ENCODE peak calls at places on chromosome 16, in eight cellular contexts. One of them, this sample, is unnamed.

GRCh38 chr16:4679156-4679853 is 14.1 kb upstream of the NUDT16L1 start:
- DNase-seq in A549: no peak
- DNase-seq in thoracic aorta: no peak
- DNase-seq in neural progenitor cell: no peak
- DNase-seq in fibroblast of lung: no peak
- DNase-seq in H9: no peak
- DNase-seq in mesendoderm: no peak
- DNase-seq in heart left ventricle: no peak
- DNase-seq in this sample: peak; percentile 91

GRCh38 chr16:72840591-72841381 is 207.1 kb downstream of the ZFHX3 start:
- DNase-seq in A549: no peak
- DNase-seq in thoracic aorta: no peak
- DNase-seq in neural progenitor cell: no peak
- DNase-seq in fibroblast of lung: peak; percentile 64
- DNase-seq in H9: no peak
- DNase-seq in mesendoderm: no peak
- DNase-seq in heart left ventricle: no peak
- DNase-seq in this sample: no peak

GRCh38 chr16:69508033-69508432 is 57.7 kb upstream of the NFAT5 start:
- DNase-seq in A549: no peak
- DNase-seq in thoracic aorta: no peak
- DNase-seq in neural progenitor cell: no peak
- DNase-seq in fibroblast of lung: no peak
- DNase-seq in H9: no peak
- DNase-seq in mesendoderm: no peak
- DNase-seq in heart left ventricle: no peak
- DNase-seq in this sample: no peak

GRCh38 chr16:73743665-73744496 is 552.7 kb upstream of the PSMD7 start:
- DNase-seq in A549: peak; percentile 4
- DNase-seq in thoracic aorta: no peak
- DNase-seq in neural progenitor cell: peak; percentile 54
- DNase-seq in fibroblast of lung: peak; percentile 8
- DNase-seq in H9: peak; percentile 35
- DNase-seq in mesendoderm: peak; percentile 37
- DNase-seq in heart left ventricle: no peak
- DNase-seq in this sample: no peak

GRCh38 chr16:54873081-54873480 is 57.6 kb upstream of the IRX5 start:
- DNase-seq in A549: no peak
- DNase-seq in thoracic aorta: no peak
- DNase-seq in neural progenitor cell: no peak
- DNase-seq in fibroblast of lung: no peak
- DNase-seq in H9: no peak
- DNase-seq in mesendoderm: peak; percentile 11
- DNase-seq in heart left ventricle: no peak
- DNase-seq in this sample: no peak

GRCh38 chr16:23026777-23027362 is 122.4 kb downstream of the USP31 start:
- DNase-seq in A549: peak; percentile 23
- DNase-seq in thoracic aorta: no peak
- DNase-seq in neural progenitor cell: peak; percentile 82
- DNase-seq in fibroblast of lung: no peak
- DNase-seq in H9: peak; percentile 54
- DNase-seq in mesendoderm: peak; percentile 70
- DNase-seq in heart left ventricle: no peak
- DNase-seq in this sample: no peak

GRCh38 chr16:26985100-26986065 is 81.3 kb upstream of the C16orf82 start:
- DNase-seq in A549: no peak
- DNase-seq in thoracic aorta: no peak
- DNase-seq in neural progenitor cell: no peak
- DNase-seq in fibroblast of lung: no peak
- DNase-seq in H9: peak; percentile 47
- DNase-seq in mesendoderm: peak; percentile 15
- DNase-seq in heart left ventricle: no peak
- DNase-seq in this sample: no peak

GRCh38 chr16:17227278-17227677 is 243.5 kb downstream of the XYLT1 start:
- DNase-seq in A549: no peak
- DNase-seq in thoracic aorta: no peak
- DNase-seq in neural progenitor cell: no peak
- DNase-seq in fibroblast of lung: no peak
- DNase-seq in H9: peak; percentile 66
- DNase-seq in mesendoderm: peak; percentile 78
- DNase-seq in heart left ventricle: no peak
- DNase-seq in this sample: no peak

GRCh38 chr16:25045696-25046381 is 30.7 kb upstream of the ARHGAP17 start:
- DNase-seq in A549: peak; percentile 35
- DNase-seq in thoracic aorta: no peak
- DNase-seq in neural progenitor cell: no peak
- DNase-seq in fibroblast of lung: peak; percentile 94
- DNase-seq in H9: no peak
- DNase-seq in mesendoderm: no peak
- DNase-seq in heart left ventricle: no peak
- DNase-seq in this sample: no peak

GRCh38 chr16:69217433-69217832 is 30.5 kb downstream of the SNTB2 start:
- DNase-seq in A549: peak; percentile 42
- DNase-seq in thoracic aorta: no peak
- DNase-seq in neural progenitor cell: no peak
- DNase-seq in fibroblast of lung: peak; percentile 80
- DNase-seq in H9: no peak
- DNase-seq in mesendoderm: no peak
- DNase-seq in heart left ventricle: no peak
- DNase-seq in this sample: no peak

GRCh38 chr16:567362-568256 is 804 bp downstream of the NHLRC4 start:
- DNase-seq in A549: no peak
- DNase-seq in thoracic aorta: no peak
- DNase-seq in neural progenitor cell: no peak
- DNase-seq in fibroblast of lung: no peak
- DNase-seq in H9: no peak
- DNase-seq in mesendoderm: no peak
- DNase-seq in heart left ventricle: no peak
- DNase-seq in this sample: no peak

GRCh38 chr16:75593308-75593707 is 27.1 kb downstream of the GABARAPL2 start:
- DNase-seq in A549: no peak
- DNase-seq in thoracic aorta: no peak
- DNase-seq in neural progenitor cell: no peak
- DNase-seq in fibroblast of lung: no peak
- DNase-seq in H9: no peak
- DNase-seq in mesendoderm: no peak
- DNase-seq in heart left ventricle: no peak
- DNase-seq in this sample: no peak

GRCh38 chr16:51243836-51244483 is 92.9 kb upstream of the SALL1 start:
- DNase-seq in A549: peak; percentile 11
- DNase-seq in thoracic aorta: no peak
- DNase-seq in neural progenitor cell: no peak
- DNase-seq in fibroblast of lung: no peak
- DNase-seq in H9: no peak
- DNase-seq in mesendoderm: peak; percentile 32
- DNase-seq in heart left ventricle: no peak
- DNase-seq in this sample: peak; percentile 56

GRCh38 chr16:58021661-58022551 is 3.6 kb upstream of the MMP15 start:
- DNase-seq in A549: no peak
- DNase-seq in thoracic aorta: no peak
- DNase-seq in neural progenitor cell: no peak
- DNase-seq in fibroblast of lung: peak; percentile 47
- DNase-seq in H9: no peak
- DNase-seq in mesendoderm: peak; percentile 29
- DNase-seq in heart left ventricle: no peak
- DNase-seq in this sample: no peak

GRCh38 chr16:85067024-85067423 is 39.4 kb downstream of the KIAA0513 start:
- DNase-seq in A549: no peak
- DNase-seq in thoracic aorta: no peak
- DNase-seq in neural progenitor cell: no peak
- DNase-seq in fibroblast of lung: no peak
- DNase-seq in H9: no peak
- DNase-seq in mesendoderm: no peak
- DNase-seq in heart left ventricle: no peak
- DNase-seq in this sample: no peak

GRCh38 chr16:14308357-14308723 is 237.2 kb downstream of the MRTFB start:
- DNase-seq in A549: no peak
- DNase-seq in thoracic aorta: no peak
- DNase-seq in neural progenitor cell: no peak
- DNase-seq in fibroblast of lung: no peak
- DNase-seq in H9: no peak
- DNase-seq in mesendoderm: no peak
- DNase-seq in heart left ventricle: no peak
- DNase-seq in this sample: no peak
- H3K4me1 ChIP-seq in A549: peaks cover 75% of the 10 kb centered on the region
- H3K4me1 ChIP-seq in thoracic aorta: peaks cover 16% of the 10 kb centered on the region
- H3K4me1 ChIP-seq in neural progenitor cell: peaks cover 48% of the 10 kb centered on the region
- H3K4me1 ChIP-seq in fibroblast of lung: peaks cover 26% of the 10 kb centered on the region
- H3K4me1 ChIP-seq in H9: peaks cover 4% of the 10 kb centered on the region
- H3K4me1 ChIP-seq in mesendoderm: peaks cover 13% of the 10 kb centered on the region
- H3K4me1 ChIP-seq in heart left ventricle: peaks cover 69% of the 10 kb centered on the region
- H3K4me1 ChIP-seq in this sample: no peaks in the 10 kb centered on the region

DNA sequence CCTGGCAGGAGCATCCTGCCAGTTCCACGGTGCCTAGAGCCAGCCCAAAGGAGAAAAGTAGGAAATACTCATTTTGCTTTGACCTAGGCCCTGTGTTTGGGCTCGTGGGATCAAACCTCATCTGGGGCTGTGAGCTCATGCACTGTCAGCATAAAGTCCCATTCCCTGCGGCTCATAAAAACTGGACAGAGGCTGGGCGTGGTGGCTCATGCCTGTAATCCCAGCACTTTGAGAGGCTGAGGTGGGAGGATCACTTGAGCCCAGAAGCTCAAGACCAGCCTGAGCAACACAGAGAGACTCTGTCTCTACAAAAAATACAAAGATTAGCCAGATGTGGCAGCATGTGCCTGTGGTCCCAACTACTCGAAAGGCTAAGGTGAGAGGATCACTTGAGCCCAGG is 17.9 kb downstream of the ATP6V0D1 start:
- DNase-seq in A549: no peak
- DNase-seq in thoracic aorta: no peak
- DNase-seq in neural progenitor cell: no peak
- DNase-seq in fibroblast of lung: no peak
- DNase-seq in H9: no peak
- DNase-seq in mesendoderm: no peak
- DNase-seq in heart left ventricle: no peak
- DNase-seq in this sample: no peak
- H3K4me1 ChIP-seq in A549: peaks cover 17% of the 10 kb centered on the region
- H3K4me1 ChIP-seq in thoracic aorta: peaks cover 21% of the 10 kb centered on the region
- H3K4me1 ChIP-seq in neural progenitor cell: no peaks in the 10 kb centered on the region
- H3K4me1 ChIP-seq in fibroblast of lung: peaks cover 18% of the 10 kb centered on the region
- H3K4me1 ChIP-seq in H9: no peaks in the 10 kb centered on the region
- H3K4me1 ChIP-seq in mesendoderm: peaks cover 1% of the 10 kb centered on the region
- H3K4me1 ChIP-seq in heart left ventricle: peaks cover 83% of the 10 kb centered on the region
- H3K4me1 ChIP-seq in this sample: peaks cover 25% of the 10 kb centered on the region

DNA sequence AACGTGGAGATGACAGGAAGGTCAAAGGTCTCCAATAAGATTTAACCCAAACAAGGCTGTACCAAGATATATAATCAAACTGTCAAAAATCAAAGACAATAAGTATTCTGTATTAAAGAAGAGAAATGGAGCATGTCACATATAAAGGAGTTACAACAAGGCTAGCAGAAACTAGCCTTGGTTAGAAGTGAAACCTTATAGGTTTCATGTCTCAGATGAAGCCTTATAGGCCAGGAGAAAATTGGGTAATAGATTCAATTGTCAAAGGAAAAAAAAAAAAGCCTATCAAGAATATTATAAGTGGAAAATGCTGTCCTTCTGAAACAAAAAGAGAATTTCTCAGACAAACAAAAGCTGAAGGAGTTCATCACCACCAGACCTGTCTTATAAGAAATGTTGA is 419.4 kb downstream of the CDH11 start:
- DNase-seq in A549: no peak
- DNase-seq in thoracic aorta: no peak
- DNase-seq in neural progenitor cell: no peak
- DNase-seq in fibroblast of lung: no peak
- DNase-seq in H9: no peak
- DNase-seq in mesendoderm: no peak
- DNase-seq in heart left ventricle: no peak
- DNase-seq in this sample: no peak
- H3K4me1 ChIP-seq in A549: no peaks in the 10 kb centered on the region
- H3K4me1 ChIP-seq in thoracic aorta: no peaks in the 10 kb centered on the region
- H3K4me1 ChIP-seq in neural progenitor cell: no peaks in the 10 kb centered on the region
- H3K4me1 ChIP-seq in fibroblast of lung: no peaks in the 10 kb centered on the region
- H3K4me1 ChIP-seq in H9: no peaks in the 10 kb centered on the region
- H3K4me1 ChIP-seq in mesendoderm: no peaks in the 10 kb centered on the region
- H3K4me1 ChIP-seq in heart left ventricle: no peaks in the 10 kb centered on the region
- H3K4me1 ChIP-seq in this sample: no peaks in the 10 kb centered on the region

DNA sequence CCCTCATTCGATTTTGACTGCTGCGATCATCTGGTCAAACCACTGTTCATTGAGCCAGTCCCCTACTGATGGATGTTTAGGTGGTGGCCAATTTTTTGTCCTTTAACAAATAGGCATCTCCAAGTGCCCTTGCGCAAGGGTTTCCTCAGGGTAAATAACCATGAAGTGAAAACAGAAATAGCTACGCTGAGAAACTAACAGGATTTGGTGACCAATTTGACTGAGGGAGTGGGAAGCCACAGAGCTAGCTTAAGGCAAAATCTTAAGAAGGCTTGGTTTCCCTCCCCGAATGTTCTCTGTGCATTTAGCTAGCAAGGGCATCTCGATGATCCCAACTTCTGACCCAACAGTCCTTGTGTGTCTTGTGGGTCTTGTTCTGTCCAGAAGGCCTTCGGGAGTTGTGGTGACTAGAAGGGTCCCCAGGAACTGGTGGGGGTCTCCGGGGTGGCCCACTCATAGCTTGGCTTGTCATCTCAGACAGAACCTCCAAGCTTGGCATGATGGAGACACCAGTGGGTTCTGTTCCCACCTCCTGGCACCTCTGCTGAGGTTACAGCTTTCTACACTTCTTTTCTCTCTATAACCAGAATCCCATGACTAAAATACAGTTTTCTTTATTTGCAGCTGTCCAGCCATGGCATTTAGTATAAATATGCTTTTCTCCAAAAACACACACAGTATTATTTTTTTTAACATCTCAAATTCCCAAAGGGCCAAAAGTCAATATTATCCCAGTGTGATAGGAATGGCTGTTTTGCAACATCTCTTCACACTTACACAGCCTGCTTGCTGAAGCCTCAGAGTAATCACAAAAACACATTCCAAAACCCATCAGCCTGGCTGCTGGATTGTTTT is 117.0 kb downstream of the SOCS1 start:
- DNase-seq in A549: no peak
- DNase-seq in thoracic aorta: no peak
- DNase-seq in neural progenitor cell: no peak
- DNase-seq in fibroblast of lung: peak; percentile 72
- DNase-seq in H9: peak; percentile 10
- DNase-seq in mesendoderm: peak; percentile 91
- DNase-seq in heart left ventricle: no peak
- DNase-seq in this sample: no peak
- H3K4me1 ChIP-seq in A549: no peaks in the 10 kb centered on the region
- H3K4me1 ChIP-seq in thoracic aorta: peaks cover 24% of the 10 kb centered on the region
- H3K4me1 ChIP-seq in neural progenitor cell: peaks cover 29% of the 10 kb centered on the region
- H3K4me1 ChIP-seq in fibroblast of lung: peaks cover 31% of the 10 kb centered on the region
- H3K4me1 ChIP-seq in H9: peaks cover 3% of the 10 kb centered on the region
- H3K4me1 ChIP-seq in mesendoderm: peaks cover 24% of the 10 kb centered on the region
- H3K4me1 ChIP-seq in heart left ventricle: peaks cover 70% of the 10 kb centered on the region
- H3K4me1 ChIP-seq in this sample: peaks cover 19% of the 10 kb centered on the region

DNA sequence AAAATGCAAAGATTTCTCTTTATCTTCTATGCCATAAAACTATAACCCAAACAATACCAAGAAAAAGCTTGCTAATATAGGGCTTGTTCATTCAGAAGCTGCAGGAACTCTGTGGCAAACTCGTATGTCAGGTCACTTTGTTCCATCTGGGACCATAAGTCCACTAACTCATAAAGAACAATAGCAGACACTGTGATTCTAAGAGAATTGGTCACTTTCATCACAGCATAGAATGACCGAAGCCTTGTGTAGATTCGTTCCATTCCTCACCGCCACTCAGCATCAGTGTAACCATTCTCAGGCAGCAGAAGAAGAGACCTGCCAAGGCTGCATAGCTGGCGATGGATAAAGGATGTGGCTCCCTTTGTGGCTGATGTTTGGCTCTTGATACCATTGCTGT is 30.3 kb upstream of the VAT1L start:
- DNase-seq in A549: no peak
- DNase-seq in thoracic aorta: no peak
- DNase-seq in neural progenitor cell: no peak
- DNase-seq in fibroblast of lung: no peak
- DNase-seq in H9: no peak
- DNase-seq in mesendoderm: no peak
- DNase-seq in heart left ventricle: no peak
- DNase-seq in this sample: no peak
- H3K4me1 ChIP-seq in A549: no peaks in the 10 kb centered on the region
- H3K4me1 ChIP-seq in thoracic aorta: no peaks in the 10 kb centered on the region
- H3K4me1 ChIP-seq in neural progenitor cell: no peaks in the 10 kb centered on the region
- H3K4me1 ChIP-seq in fibroblast of lung: no peaks in the 10 kb centered on the region
- H3K4me1 ChIP-seq in H9: no peaks in the 10 kb centered on the region
- H3K4me1 ChIP-seq in mesendoderm: no peaks in the 10 kb centered on the region
- H3K4me1 ChIP-seq in heart left ventricle: no peaks in the 10 kb centered on the region
- H3K4me1 ChIP-seq in this sample: no peaks in the 10 kb centered on the region